ENCODE peak calls at places on chromosomes 5 and 9, in five cellular contexts. P, R, E, K and D are unnamed samples.
A peak's percentile ranks its signal among the peaks of the same experiment; 100 is the strongest.

GRCh38 chr9:121807069-121807917 is 155.9 kb downstream of the DAB2IP start:
- DNase-seq in P (no peak), R (no peak), E (no peak), K (no peak), D (no peak)

GRCh38 chr9:14746655-14747054 is 24.1 kb upstream of the CER1 start:
- DNase-seq in P (no peak), R (no peak), E (no peak), K (no peak), D (no peak)

GRCh38 chr5:31362931-31363568 is 168.8 kb downstream of the DROSHA start:
- DNase-seq in P (no peak), R (no peak), E (no peak), K (peak; percentile 56), D (no peak)

GRCh38 chr5:133846478-133847226 is 121.8 kb downstream of the C5orf15 start:
- DNase-seq in P (no peak), R (no peak), E (no peak), K (no peak), D (no peak)

GRCh38 chr9:35792044-35792813 is 838 bp downstream of the NPR2 start:
- DNase-seq in P (no peak), R (no peak), E (no peak), K (no peak), D (no peak)

GRCh38 chr9:122090287-122090883 is 2.7 kb downstream of the TTLL11 start:
- DNase-seq in P (no peak), R (no peak), E (no peak), K (no peak), D (no peak)

GRCh38 chr9:83239787-83240186 is 176.8 kb upstream of the RASEF start:
- DNase-seq in P (no peak), R (no peak), E (no peak), K (peak; percentile 8), D (no peak)

GRCh38 chr5:17056056-17056690 is 120.1 kb upstream of the MYO10 start:
- DNase-seq in P (no peak), R (no peak), E (no peak), K (no peak), D (no peak)

GRCh38 chr5:59793000-59793399 is 100.5 kb downstream of the PDE4D start:
- DNase-seq in P (no peak), R (peak; percentile 45), E (peak; percentile 87), K (peak; percentile 97), D (no peak)

GRCh38 chr5:124935060-124935459 is 188.6 kb upstream of the ZNF608 start:
- DNase-seq in P (no peak), R (no peak), E (no peak), K (no peak), D (no peak)

GRCh38 chr5:179495906-179496455 is 54.4 kb upstream of the RUFY1 start:
- DNase-seq in P (no peak), R (peak; percentile 27), E (no peak), K (no peak), D (peak; percentile 24)

GRCh38 chr9:23779220-23779619 is 46.8 kb downstream of the ELAVL2 start:
- DNase-seq in P (no peak), R (no peak), E (no peak), K (no peak), D (no peak)

GRCh38 chr5:171300358-171300757 is 8.7 kb upstream of the TLX3 start:
- DNase-seq in P (no peak), R (no peak), E (no peak), K (no peak), D (no peak)

GRCh38 chr5:59346514-59346913 is 547.0 kb downstream of the PDE4D start:
- DNase-seq in P (no peak), R (no peak), E (no peak), K (no peak), D (no peak)

GRCh38 chr5:138951091-138951985 is 76.2 kb upstream of the LRRTM2 start:
- DNase-seq in P (no peak), R (no peak), E (no peak), K (no peak), D (no peak)

GRCh38 chr5:83306572-83307241 is 164.8 kb upstream of the VCAN start:
- DNase-seq in P (no peak), R (peak; percentile 41), E (no peak), K (peak; percentile 94), D (no peak)

GRCh38 chr5:148267972-148268371 is 622 bp upstream of the SPINK13 start:
- DNase-seq in P (no peak), R (no peak), E (no peak), K (no peak), D (no peak)

GRCh38 chr5:148387325-148387724 is 3.6 kb downstream of the FBXO38 start:
- DNase-seq in P (no peak), R (no peak), E (no peak), K (peak; percentile 62), D (no peak)

GRCh38 chr5:35651002-35651756 is 33.5 kb downstream of the SPEF2 start:
- DNase-seq in P (no peak), R (no peak), E (peak; percentile 5), K (peak; percentile 78), D (peak; percentile 21)

GRCh38 chr5:63262191-63262981 is 683.8 kb downstream of the LRRC70 start:
- DNase-seq in P (no peak), R (no peak), E (no peak), K (peak; percentile 80), D (no peak)

GRCh38 chr9:132996526-132996925 is 18.0 kb downstream of the GFI1B start:
- DNase-seq in P (no peak), R (no peak), E (no peak), K (no peak), D (no peak)

GRCh38 chr5:11675198-11675597 is 229.0 kb downstream of the CTNND2 start:
- DNase-seq in P (no peak), R (no peak), E (no peak), K (no peak), D (no peak)

GRCh38 chr9:38182321-38182720 is 113.3 kb upstream of the SHB start:
- DNase-seq in P (peak; percentile 78), R (no peak), E (no peak), K (peak; percentile 85), D (peak; percentile 37)

GRCh38 chr5:169429044-169429443 is 128.1 kb upstream of the SLIT3 start:
- DNase-seq in P (no peak), R (peak; percentile 47), E (no peak), K (no peak), D (no peak)

GRCh38 chr9:96461336-96461735 is 11.4 kb downstream of the HABP4 start:
- DNase-seq in P (no peak), R (no peak), E (no peak), K (no peak), D (no peak)

GRCh38 chr5:161286066-161286655 is 260.4 kb downstream of the GABRB2 start:
- DNase-seq in P (no peak), R (no peak), E (no peak), K (no peak), D (no peak)

GRCh38 chr5:140214831-140215230 is 39.8 kb downstream of the CYSTM1 start:
- DNase-seq in P (no peak), R (no peak), E (no peak), K (peak; percentile 77), D (no peak)

GRCh38 chr5:131224387-131225191 is 39.3 kb upstream of the CDC42SE2 start:
- DNase-seq in P (no peak), R (peak; percentile 53), E (no peak), K (peak; percentile 33), D (no peak)

GRCh38 chr9:81599837-81600236 is 89.5 kb downstream of the TLE1 start:
- DNase-seq in P (no peak), R (no peak), E (no peak), K (peak; percentile 31), D (no peak)

GRCh38 chr9:116494815-116495634 is 192.1 kb upstream of the TRIM32 start:
- DNase-seq in P (peak; percentile 4), R (no peak), E (no peak), K (no peak), D (no peak)

GRCh38 chr9:129309906-129310305 is 131.8 kb upstream of the IER5L start:
- DNase-seq in P (no peak), R (no peak), E (no peak), K (peak; percentile 15), D (no peak)

GRCh38 chr9:119307471-119307870 is 61.8 kb downstream of the BRINP1 start:
- DNase-seq in P (no peak), R (no peak), E (no peak), K (no peak), D (no peak)

GRCh38 chr5:1245901-1246576 is 20.9 kb downstream of the SLC6A18 start:
- DNase-seq in P (no peak), R (no peak), E (no peak), K (no peak), D (no peak)